ENCODE peak calls at places on chromosomes 16 and 17, in eight cellular contexts. Q is mesothelial cell of epicardium, K is NT2/D1, J is A549, R is hepatocyte, T is Right ventricle myocardium inferior, P is NCI-H146, Z is prostate gland. S is an unnamed sample.

GRCh38 chr16:84823484-84823883 is 3.7 kb downstream of the CRISPLD2 start:
- DNase-seq in T (peak), R (no peak), P (no peak), K (no peak), J (no peak), Q (no peak), Z (no peak), S (no peak)

GRCh38 chr16:18782697-18783429 is 7.3 kb downstream of the RPS15A start:
- DNase-seq in Q (no peak), Z (no peak), T (no peak), R (no peak), J (no peak), K (no peak), P (no peak), S (no peak)

GRCh38 chr17:41959336-41960095 is 7.1 kb upstream of the CNP start:
- DNase-seq in Z (no peak), Q (no peak), P (no peak), K (no peak), T (no peak), R (peak), J (peak), S (no peak)

GRCh38 chr16:17416461-17417221 is 54.1 kb downstream of the XYLT1 start:
- DNase-seq in K (no peak), Z (no peak), J (no peak), Q (no peak), R (peak), P (no peak), T (peak), S (no peak)

GRCh38 chr17:78127888-78128615 is 503 bp downstream of the TMC6 start:
- DNase-seq in Q (no peak), J (peak), P (peak), T (peak), Z (peak), K (no peak), R (peak), S (no peak)

GRCh38 chr16:57994778-57995177 is 5.7 kb downstream of the ZNF319 start:
- DNase-seq in P (no peak), Z (no peak), R (peak), Q (no peak), J (no peak), T (peak), K (no peak), S (no peak)

GRCh38 chr17:8143581-8144400 is 8.4 kb downstream of the PER1 start:
- DNase-seq in Q (no peak), T (no peak), K (no peak), J (no peak), P (no peak), R (no peak), Z (no peak), S (no peak)

GRCh38 chr16:1572664-1573063 is 39.2 kb downstream of the TMEM204 start:
- DNase-seq in T (no peak), Q (no peak), J (no peak), K (no peak), R (no peak), Z (no peak), P (no peak), S (no peak)

GRCh38 chr17:11487469-11487868 is 110.8 kb upstream of the DNAH9 start:
- DNase-seq in Z (no peak), T (no peak), J (no peak), Q (no peak), P (no peak), R (no peak), K (no peak), S (no peak)

GRCh38 chr17:57666946-57667345 is 78.2 kb downstream of the CCDC182 start:
- DNase-seq in T (no peak), Z (no peak), P (no peak), R (no peak), K (no peak), Q (no peak), J (no peak), S (no peak)

GRCh38 chr17:57985675-57985974 is 2.4 kb downstream of the VEZF1 start:
- DNase-seq in Z (no peak), T (no peak), Q (no peak), R (no peak), K (no peak), J (peak), P (no peak), S (no peak)

GRCh38 chr17:37368577-37368976 is 7.2 kb upstream of the C17orf78 start:
- DNase-seq in Z (no peak), J (no peak), Q (no peak), P (no peak), R (no peak), K (no peak), T (no peak), S (no peak)

GRCh38 chr17:77376795-77377751 is 236.3 kb downstream of the SEC14L1 start:
- DNase-seq in K (no peak), T (no peak), R (peak), Z (peak), J (no peak), P (no peak), Q (no peak), S (no peak)

S was measured in stimulated activated naive CD4-positive, alpha-beta T cell.